ENCODE peak calls at places on chromosome 5, in eight cellular contexts. J, Z, A, S, P, D, L and T are unnamed samples.

GRCh38 chr5:57939335-57939734 is 456.7 kb upstream of the ACTBL2 start:
- DNase-seq in J (no peak), Z (no peak), A (no peak), S (no peak), P (no peak), D (no peak), L (no peak), T (no peak)

GRCh38 chr5:80933061-80933460 is 27.1 kb upstream of the RASGRF2 start:
- DNase-seq in J (no peak), Z (no peak), A (no peak), S (no peak), P (no peak), D (no peak), L (no peak), T (no peak)

GRCh38 chr5:14872070-14872989 is 752 bp upstream of the ANKH start:
- DNase-seq in J (no peak), Z (peak), A (peak), S (peak), P (peak), D (peak), L (peak), T (peak)

GRCh38 chr5:149450199-149450598 is 71.1 kb upstream of the IL17B start:
- DNase-seq in J (no peak), Z (no peak), A (no peak), S (peak), P (no peak), D (no peak), L (no peak), T (no peak)

GRCh38 chr5:153365547-153365946 is 124.9 kb upstream of the GRIA1 start:
- DNase-seq in J (no peak), Z (no peak), A (no peak), S (no peak), P (no peak), D (no peak), L (no peak), T (no peak)

GRCh38 chr5:2143646-2144386 is 261.1 kb upstream of the IRX4 start:
- DNase-seq in J (no peak), Z (no peak), A (no peak), S (no peak), P (no peak), D (no peak), L (no peak), T (no peak)

GRCh38 chr5:120605325-120606079 is 141.4 kb downstream of the PRR16 start:
- DNase-seq in J (no peak), Z (no peak), A (no peak), S (no peak), P (no peak), D (no peak), L (no peak), T (no peak)

GRCh38 chr5:35608881-35609779 is 8.5 kb upstream of the SPEF2 start:
- DNase-seq in J (no peak), Z (no peak), A (no peak), S (no peak), P (no peak), D (no peak), L (no peak), T (no peak)

GRCh38 chr5:95881833-95882232 is 59.3 kb upstream of the GLRX start:
- DNase-seq in J (no peak), Z (no peak), A (no peak), S (no peak), P (no peak), D (no peak), L (no peak), T (no peak)

GRCh38 chr5:143772621-143773020 is 39.3 kb upstream of the HMHB1 start:
- DNase-seq in J (no peak), Z (no peak), A (no peak), S (no peak), P (no peak), D (no peak), L (no peak), T (no peak)

GRCh38 chr5:96509313-96509712 is 76.3 kb upstream of the PCSK1 start:
- DNase-seq in J (no peak), Z (no peak), A (no peak), S (no peak), P (no peak), D (no peak), L (no peak), T (no peak)

GRCh38 chr5:146193291-146193690 is 10.1 kb upstream of the RBM27 start:
- DNase-seq in J (no peak), Z (no peak), A (no peak), S (no peak), P (no peak), D (no peak), L (no peak), T (no peak)

GRCh38 chr5:106241409-106241808 is 1429.3 kb downstream of the EFNA5 start:
- DNase-seq in J (peak), Z (no peak), A (no peak), S (no peak), P (no peak), D (no peak), L (no peak), T (no peak)

GRCh38 chr5:179870403-179870903 is 11.8 kb upstream of the MRNIP start:
- DNase-seq in J (no peak), Z (no peak), A (no peak), S (no peak), P (no peak), D (peak), L (no peak), T (no peak)

GRCh38 chr5:135508496-135509005 is 27.2 kb downstream of the NEUROG1 start:
- DNase-seq in J (no peak), Z (no peak), A (peak), S (no peak), P (no peak), D (no peak), L (no peak), T (no peak)

GRCh38 chr5:143057580-143057999 is 287.4 kb downstream of the ARHGAP26 start:
- DNase-seq in J (no peak), Z (no peak), A (no peak), S (no peak), P (no peak), D (no peak), L (no peak), T (no peak)

GRCh38 chr5:55441107-55441771 is 93.5 kb downstream of the PLPP1 start:
- DNase-seq in J (no peak), Z (no peak), A (no peak), S (no peak), P (no peak), D (no peak), L (no peak), T (no peak)

GRCh38 chr5:74641778-74642542 is 1.4 kb upstream of the ENC1 start:
- DNase-seq in J (peak), Z (no peak), A (no peak), S (no peak), P (no peak), D (no peak), L (peak), T (peak)

GRCh38 chr5:24804221-24804681 is 159.5 kb upstream of the CDH10 start:
- DNase-seq in J (no peak), Z (no peak), A (no peak), S (no peak), P (no peak), D (no peak), L (no peak), T (no peak)

GRCh38 chr5:82522912-82523311 is 244.8 kb upstream of the RPS23 start:
- DNase-seq in J (no peak), Z (no peak), A (no peak), S (no peak), P (no peak), D (no peak), L (no peak), T (no peak)

GRCh38 chr5:141853895-141854626 is 24.1 kb downstream of the PCDH1 start:
- DNase-seq in J (no peak), Z (no peak), A (peak), S (no peak), P (no peak), D (no peak), L (no peak), T (no peak)

GRCh38 chr5:36079200-36079761 is 12.6 kb upstream of the UGT3A2 start:
- DNase-seq in J (peak), Z (no peak), A (peak), S (no peak), P (no peak), D (no peak), L (peak), T (peak)

GRCh38 chr5:78819166-78819565 is 165.9 kb downstream of the ARSB start:
- DNase-seq in J (no peak), Z (no peak), A (no peak), S (no peak), P (no peak), D (no peak), L (no peak), T (no peak)

GRCh38 chr5:63854076-63854475 is 108.2 kb downstream of the HTR1A start:
- DNase-seq in J (no peak), Z (no peak), A (no peak), S (no peak), P (no peak), D (no peak), L (no peak), T (no peak)

GRCh38 chr5:172646716-172647285 is 5.7 kb downstream of the NEURL1B start:
- DNase-seq in J (no peak), Z (no peak), A (peak), S (no peak), P (no peak), D (no peak), L (no peak), T (no peak)

GRCh38 chr5:34905564-34905963 is 9.7 kb downstream of the RAD1 start:
- DNase-seq in J (no peak), Z (no peak), A (no peak), S (no peak), P (no peak), D (no peak), L (no peak), T (no peak)